ENCODE peak calls at places on chromosomes 7 and 10, in five cellular contexts. U is left lung, C is fibroblast of the aortic adventitia, B is GM12865, D is GM06990. V is an unnamed sample.

GRCh38 chr10:72875250-72876055 is 18.1 kb upstream of the OIT3 start:
- DNase-seq in U (no peak), C (peak; percentile 59), B (peak; percentile 50), D (peak; percentile 6), V (peak; percentile 33)

GRCh38 chr7:104175336-104175984 is 32.4 kb downstream of the ORC5 start:
- DNase-seq in U (no peak), C (no peak), B (no peak), D (no peak), V (no peak)

GRCh38 chr10:132532174-132532573 is 5.4 kb upstream of the INPP5A start:
- DNase-seq in U (no peak), C (no peak), B (no peak), D (no peak), V (no peak)

GRCh38 chr7:52909935-52910334 is 125.5 kb upstream of the POM121L12 start:
- DNase-seq in U (no peak), C (no peak), B (no peak), D (no peak), V (no peak)

GRCh38 chr10:3902054-3902808 is 117.2 kb upstream of the KLF6 start:
- DNase-seq in U (no peak), C (no peak), B (peak; percentile 88), D (peak; percentile 73), V (peak; percentile 78)

GRCh38 chr10:118835682-118836326 is 81.0 kb upstream of the CACUL1 start:
- DNase-seq in U (no peak), C (no peak), B (no peak), D (no peak), V (no peak)

GRCh38 chr7:33781796-33782195 is 123.5 kb upstream of the BMPER start:
- DNase-seq in U (no peak), C (peak; percentile 70), B (no peak), D (no peak), V (no peak)

GRCh38 chr7:69399038-69399800 is 199.1 kb upstream of the AUTS2 start:
- DNase-seq in U (no peak), C (no peak), B (no peak), D (no peak), V (no peak)

GRCh38 chr10:4266387-4267083 is 481.5 kb upstream of the KLF6 start:
- DNase-seq in U (no peak), C (peak; percentile 70), B (no peak), D (no peak), V (no peak)

GRCh38 chr10:92126100-92126650 is 164.7 kb downstream of the CPEB3 start:
- DNase-seq in U (no peak), C (peak; percentile 28), B (no peak), D (no peak), V (no peak)

GRCh38 chr7:98638853-98639252 is 21.8 kb downstream of the NPTX2 start:
- DNase-seq in U (no peak), C (no peak), B (no peak), D (no peak), V (no peak)

GRCh38 chr7:47337531-47337930 is 244.4 kb downstream of the TNS3 start:
- DNase-seq in U (no peak), C (no peak), B (peak; percentile 53), D (no peak), V (peak; percentile 43)

GRCh38 chr7:124765401-124766352 is at the start of gene GPR37:
- DNase-seq in U (peak; percentile 89), C (peak; percentile 51), B (peak; percentile 38), D (peak; percentile 44), V (peak; percentile 69)
- TF ChIP-seq CTCF in U (no peak), C (peak; percentile 19), B (no peak), D (no peak), V (no peak)

GRCh38 chr10:117346574-117346973 is 28.7 kb downstream of the PDZD8 start:
- DNase-seq in U (no peak), C (no peak), B (no peak), D (no peak), V (no peak)
- TF ChIP-seq CTCF in U (no peak), C (no peak), B (no peak), D (no peak), V (no peak)

GRCh38 chr7:38751416-38751815 is 120.2 kb upstream of the AMPH start:
- DNase-seq in U (no peak), C (no peak), B (no peak), D (no peak), V (no peak)

GRCh38 chr7:38746438-38746837 is 115.3 kb upstream of the AMPH start:
- DNase-seq in U (no peak), C (no peak), B (no peak), D (no peak), V (no peak)

GRCh38 chr7:38744746-38745145 is 113.6 kb upstream of the AMPH start:
- DNase-seq in U (no peak), C (peak; percentile 68), B (no peak), D (no peak), V (no peak)

GRCh38 chr7:38753347-38753746 is 122.2 kb upstream of the AMPH start:
- DNase-seq in U (no peak), C (no peak), B (no peak), D (no peak), V (no peak)

GRCh38 chr7:38748056-38748610 is 117.0 kb upstream of the AMPH start:
- DNase-seq in U (no peak), C (peak; percentile 53), B (no peak), D (no peak), V (no peak)
- TF ChIP-seq CTCF in U (peak; percentile 20), C (peak; percentile 63), B (peak; percentile 5), D (no peak), V (peak; percentile 2)

DNA sequence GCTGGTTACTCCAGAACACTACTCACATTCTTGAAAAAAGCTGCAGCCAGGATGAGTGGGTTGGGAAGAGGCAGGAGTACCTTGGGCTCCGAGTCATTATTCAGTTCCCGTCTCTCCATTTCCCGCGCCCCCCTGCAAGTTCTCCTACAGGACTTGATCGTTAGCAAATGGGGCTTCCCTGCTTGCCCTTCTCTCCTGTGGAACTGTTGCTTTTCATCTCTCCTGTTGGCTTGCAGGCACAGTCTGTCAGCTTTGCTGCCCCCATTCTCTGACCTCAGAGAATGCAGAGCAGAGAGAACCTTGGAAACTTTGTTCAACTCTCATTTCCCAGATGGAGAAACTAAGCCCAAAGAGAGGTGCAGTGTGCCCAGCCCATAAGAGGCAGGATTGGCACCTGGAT is 35.6 kb upstream of the LRRC4 start:
- DNase-seq in U (no peak), C (no peak), B (no peak), D (no peak), V (no peak)
- TF ChIP-seq CTCF in U (no peak), C (no peak), B (no peak), D (no peak), V (no peak)

GRCh38 chr7:74713567-74713966 is 56.0 kb downstream of the GTF2I start:
- DNase-seq in U (no peak), C (no peak), B (no peak), D (no peak), V (no peak)

GRCh38 chr7:74707216-74707615 is 49.7 kb downstream of the GTF2I start:
- DNase-seq in U (no peak), C (no peak), B (no peak), D (no peak), V (no peak)

GRCh38 chr7:74708569-74709275 is 51.2 kb downstream of the GTF2I start:
- DNase-seq in U (no peak), C (peak; percentile 5), B (no peak), D (no peak), V (no peak)

GRCh38 chr7:74709880-74710671 is 52.6 kb downstream of the GTF2I start:
- DNase-seq in U (no peak), C (no peak), B (peak; percentile 16), D (no peak), V (no peak)
- TF ChIP-seq CTCF in U (no peak), C (peak; percentile 2), B (no peak), D (no peak), V (no peak)